ENCODE peak calls at places on chromosomes 4 and X, in seven cellular contexts. I is neuronal stem cell, T is IMR-90, Q is H1, O is mesenchymal stem cell, P is H9, W is mesendoderm. J is an unnamed sample.

GRCh38 chr4:92014060-92014459 is 289.7 kb upstream of the GRID2 start:
- DNase-seq in I (no peak), T (no peak), Q (no peak), O (no peak), P (no peak), W (no peak), J (no peak)

GRCh38 chr4:184588893-184589292 is 60.4 kb downstream of the CASP3 start:
- DNase-seq in I (no peak), T (no peak), Q (no peak), O (no peak), P (no peak), W (no peak), J (no peak)

GRCh38 chrX:40104649-40105015 is 6.9 kb upstream of the BCOR start:
- DNase-seq in I (no peak), T (peak), Q (no peak), O (peak), P (no peak), W (peak), J (peak)

GRCh38 chrX:13033193-13033592 is 11.2 kb downstream of the FAM9C start:
- DNase-seq in I (no peak), T (peak), Q (no peak), O (no peak), P (no peak), W (no peak), J (no peak)

GRCh38 chr4:134691915-134692314 is 490.3 kb upstream of the PABPC4L start:
- DNase-seq in I (no peak), T (no peak), Q (no peak), O (peak), P (no peak), W (no peak), J (no peak)

GRCh38 chr4:106344324-106344970 is 24.1 kb downstream of the GIMD1 start:
- DNase-seq in I (no peak), T (peak), Q (no peak), O (peak), P (no peak), W (no peak), J (no peak)

GRCh38 chr4:171169396-171169795 is 643.8 kb upstream of the GALNTL6 start:
- DNase-seq in I (no peak), T (no peak), Q (no peak), O (no peak), P (no peak), W (no peak), J (no peak)

GRCh38 chr4:51943221-51943620 is 76.9 kb downstream of the LRRC66 start:
- DNase-seq in I (no peak), T (peak), Q (no peak), O (peak), P (no peak), W (peak), J (no peak)

GRCh38 chrX:40864972-40865371 is 129.6 kb upstream of the MED14 start:
- DNase-seq in I (no peak), T (peak), Q (no peak), O (no peak), P (no peak), W (no peak), J (no peak)

GRCh38 chr4:139469869-139470268 is 15.9 kb downstream of the RAB33B start:
- DNase-seq in I (no peak), T (no peak), Q (no peak), O (no peak), P (no peak), W (no peak), J (no peak)

GRCh38 chrX:107775000-107775733 is 420 bp downstream of the TSC22D3 start:
- DNase-seq in I (no peak), T (no peak), Q (no peak), O (no peak), P (no peak), W (no peak), J (no peak)

GRCh38 chrX:133350751-133351150 is 64.5 kb downstream of the GPC4 start:
- DNase-seq in I (no peak), T (no peak), Q (no peak), O (peak), P (no peak), W (no peak), J (no peak)

GRCh38 chrX:108177321-108177990 is 85.9 kb downstream of the ATG4A start:
- DNase-seq in I (peak), T (no peak), Q (no peak), O (no peak), P (no peak), W (peak), J (no peak)

GRCh38 chr4:13207224-13207623 is 276.9 kb downstream of the RAB28 start:
- DNase-seq in I (no peak), T (no peak), Q (no peak), O (peak), P (no peak), W (no peak), J (no peak)

GRCh38 chr4:168221298-168221697 is 97.3 kb downstream of the DDX60 start:
- DNase-seq in I (no peak), T (peak), Q (no peak), O (peak), P (no peak), W (no peak), J (peak)

GRCh38 chr4:77433102-77433733 is 172.4 kb upstream of the CXCL13 start:
- DNase-seq in I (peak), T (peak), Q (no peak), O (peak), P (peak), W (peak), J (peak)

GRCh38 chr4:184899261-184900134 is 73.7 kb upstream of the ACSL1 start:
- DNase-seq in I (no peak), T (peak), Q (no peak), O (no peak), P (no peak), W (no peak), J (peak)

GRCh38 chrX:118823263-118824172 is at the start of gene ZCCHC12:
- DNase-seq in I (peak), T (peak), Q (peak), O (peak), P (peak), W (peak), J (no peak)

GRCh38 chr4:25842229-25842840 is 20.5 kb downstream of the SEL1L3 start:
- DNase-seq in I (no peak), T (no peak), Q (no peak), O (no peak), P (no peak), W (peak), J (no peak)

GRCh38 chrX:1391370-1391706 is 575 bp downstream of the SLC25A6 start:
- DNase-seq in I (peak), T (no peak), Q (peak), O (no peak), P (no peak), W (peak), J (peak)

GRCh38 chrX:40095588-40096394 is 2.0 kb downstream of the BCOR start:
- DNase-seq in I (no peak), T (no peak), Q (no peak), O (peak), P (peak), W (peak), J (peak)

GRCh38 chrX:125826774-125827451 is 339.2 kb downstream of the DCAF12L2 start:
- DNase-seq in I (no peak), T (no peak), Q (no peak), O (no peak), P (no peak), W (peak), J (no peak)

GRCh38 chrX:373641-374471 is 12.9 kb downstream of the PPP2R3B start:
- DNase-seq in I (peak), T (peak), Q (no peak), O (peak), P (peak), W (peak), J (peak)

GRCh38 chrX:55640854-55641253 is 17.7 kb downstream of the FOXR2 start:
- DNase-seq in I (no peak), T (no peak), Q (no peak), O (no peak), P (no peak), W (no peak), J (no peak)

GRCh38 chr4:15912961-15913630 is 25.4 kb downstream of the FGFBP1 start:
- DNase-seq in I (no peak), T (peak), Q (no peak), O (peak), P (no peak), W (peak), J (peak)

GRCh38 chr4:138911903-138912713 is 103.5 kb upstream of the NOCT start:
- DNase-seq in I (no peak), T (no peak), Q (no peak), O (peak), P (no peak), W (no peak), J (no peak)

GRCh38 chr4:173424899-173425805 is 26.2 kb upstream of the SCRG1 start:
- DNase-seq in I (no peak), T (peak), Q (no peak), O (peak), P (no peak), W (no peak), J (peak)

GRCh38 chr4:143558286-143558685 is 44.8 kb downstream of the SMARCA5 start:
- DNase-seq in I (no peak), T (no peak), Q (no peak), O (no peak), P (no peak), W (peak), J (no peak)

GRCh38 chr4:145481164-145481941 is at the start of gene SMAD1:
- DNase-seq in I (peak), T (peak), Q (no peak), O (peak), P (peak), W (peak), J (peak)

GRCh38 chr4:154329268-154329858 is 162.2 kb downstream of the DCHS2 start:
- DNase-seq in I (no peak), T (peak), Q (no peak), O (peak), P (no peak), W (peak), J (no peak)

GRCh38 chr4:2402941-2403340 is 15.5 kb downstream of the ZFYVE28 start:
- DNase-seq in I (no peak), T (no peak), Q (no peak), O (no peak), P (no peak), W (no peak), J (no peak)

GRCh38 chr4:65968873-65969272 is 298.6 kb upstream of the EPHA5 start:
- DNase-seq in I (no peak), T (no peak), Q (no peak), O (peak), P (no peak), W (no peak), J (no peak)

GRCh38 chrX:116204947-116205346 is 34.4 kb downstream of the AGTR2 start:
- DNase-seq in I (peak), T (no peak), Q (no peak), O (peak), P (no peak), W (peak), J (peak)

DNA sequence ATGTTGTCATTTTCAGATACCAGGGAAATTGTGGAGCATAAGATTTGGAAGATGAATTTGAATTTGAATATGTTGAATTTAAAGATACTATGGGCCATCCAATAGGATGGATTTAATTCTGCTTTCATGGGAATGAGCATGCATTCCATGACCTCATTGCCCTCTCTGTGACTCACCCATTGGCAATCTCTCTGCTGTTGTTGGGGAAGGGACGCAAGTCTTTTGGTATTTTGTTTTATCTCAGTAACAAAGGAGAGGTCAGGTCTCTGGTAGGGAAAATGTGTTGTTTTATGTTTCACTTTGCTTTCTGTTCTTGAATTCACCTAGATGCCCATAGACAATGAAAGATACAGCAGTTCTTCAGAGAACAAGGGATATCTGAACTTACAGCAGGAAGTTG is 42.1 kb upstream of the MAGEA4 start:
- DNase-seq in I (no peak), T (peak), Q (no peak), O (peak), P (no peak), W (peak), J (peak)
- H3K18ac ChIP-seq in I (no peak), T (no peak), Q (no peak), O (no peak), P (no peak), W (no peak), J (no peak)

GRCh38 chr4:140764785-140765392 is 8.7 kb upstream of the TBC1D9 start:
- DNase-seq in I (no peak), T (no peak), Q (no peak), O (no peak), P (peak), W (peak), J (peak)
- H4K8ac ChIP-seq in I (no peak), T (no peak), Q (no peak), O (no peak), P (no peak), W (no peak), J (no peak)

GRCh38 chr4:126969360-126969759 is 663.4 kb upstream of the INTU start:
- DNase-seq in I (no peak), T (no peak), Q (no peak), O (peak), P (no peak), W (no peak), J (no peak)
- H2BK5ac ChIP-seq in I (no peak), T (no peak), Q (no peak), O (no peak), P (no peak), W (no peak), J (no peak)

GRCh38 chrX:48787809-48788471 is 1.6 kb downstream of the GATA1 start:
- DNase-seq in I (no peak), T (no peak), Q (no peak), O (no peak), P (no peak), W (no peak), J (no peak)
- H3K18ac ChIP-seq in I (no peak), T (no peak), Q (no peak), O (no peak), P (no peak), W (no peak), J (no peak)

GRCh38 chrX:139044680-139045079 is 333.2 kb upstream of the FGF13 start:
- DNase-seq in I (no peak), T (no peak), Q (no peak), O (no peak), P (no peak), W (no peak), J (no peak)
- H4K8ac ChIP-seq in I (no peak), T (no peak), Q (no peak), O (no peak), P (no peak), W (no peak), J (no peak)

DNA sequence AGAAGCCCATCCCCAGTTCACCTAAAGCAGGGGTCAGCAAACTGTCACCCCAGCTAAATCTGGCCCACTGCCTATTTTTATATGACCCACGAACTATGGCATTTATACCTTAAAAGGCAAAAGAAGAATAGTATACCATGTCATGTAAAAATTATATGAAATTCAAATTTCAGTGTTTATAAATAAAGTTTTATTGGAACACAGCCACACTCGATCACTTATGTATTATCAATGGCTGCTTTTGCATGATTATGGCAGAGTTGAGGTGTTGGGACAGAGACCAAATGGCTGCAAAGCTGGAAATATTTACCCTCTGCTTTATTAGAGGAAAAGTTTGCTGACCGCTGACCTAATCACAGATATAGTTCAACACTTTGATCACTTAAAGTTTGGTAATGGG is 59.2 kb upstream of the GATB start:
- DNase-seq in I (no peak), T (no peak), Q (no peak), O (no peak), P (no peak), W (no peak), J (no peak)
- H2BK5ac ChIP-seq in I (no peak), T (no peak), Q (no peak), O (no peak), P (no peak), W (no peak), J (no peak)

DNA sequence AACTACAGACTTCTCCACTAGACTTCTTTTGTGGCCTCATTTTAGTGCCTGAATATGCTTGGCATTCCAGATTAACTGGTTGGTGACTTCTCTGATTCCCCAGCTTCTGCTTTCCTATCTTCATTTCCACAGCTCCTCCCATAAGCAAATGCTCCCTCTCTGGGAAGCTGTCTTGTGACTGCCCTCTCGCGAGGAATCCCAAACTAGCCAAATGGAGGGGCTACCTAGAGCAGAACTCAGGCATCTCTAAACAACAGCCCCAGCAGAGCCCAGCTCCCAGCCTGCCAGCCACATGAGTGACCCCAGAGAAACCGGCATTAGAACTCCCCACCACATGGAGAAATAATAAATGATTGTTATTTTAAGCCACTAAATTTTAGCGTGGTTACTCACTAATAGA is 7.6 kb upstream of the VEGFD start:
- DNase-seq in I (no peak), T (no peak), Q (no peak), O (no peak), P (peak), W (peak), J (no peak)
- H3K18ac ChIP-seq in I (no peak), T (no peak), Q (no peak), O (no peak), P (no peak), W (no peak), J (no peak)

J was measured in trophoblast cell.